ENCODE peak calls at places on chromosomes 3 and 15, in six cellular contexts. One of them, this sample, is unnamed.

GRCh38 chr3:50241163-50241562 is 5.2 kb downstream of the GNAI2 start:
- DNase-seq in WTC11: peak
- DNase-seq in effector memory CD8-positive, alpha-beta T cell: no peak
- DNase-seq in SK-N-DZ: no peak
- DNase-seq in EH: no peak
- DNase-seq in effector CD4-positive, alpha-beta T cell: no peak
- DNase-seq in this sample: no peak

GRCh38 chr15:28912422-28912821 is 26.6 kb downstream of the APBA2 start:
- DNase-seq in WTC11: no peak
- DNase-seq in effector memory CD8-positive, alpha-beta T cell: no peak
- DNase-seq in SK-N-DZ: peak
- DNase-seq in EH: peak
- DNase-seq in effector CD4-positive, alpha-beta T cell: no peak
- DNase-seq in this sample: peak

GRCh38 chr3:153379516-153379915 is 217.5 kb downstream of the RAP2B start:
- DNase-seq in WTC11: no peak
- DNase-seq in effector memory CD8-positive, alpha-beta T cell: no peak
- DNase-seq in SK-N-DZ: no peak
- DNase-seq in EH: peak
- DNase-seq in effector CD4-positive, alpha-beta T cell: no peak
- DNase-seq in this sample: no peak

GRCh38 chr3:12155833-12156232 is 2.9 kb downstream of the TIMP4 start:
- DNase-seq in WTC11: no peak
- DNase-seq in effector memory CD8-positive, alpha-beta T cell: no peak
- DNase-seq in SK-N-DZ: no peak
- DNase-seq in EH: peak
- DNase-seq in effector CD4-positive, alpha-beta T cell: no peak
- DNase-seq in this sample: no peak

GRCh38 chr3:50139308-50139707 is 15.8 kb upstream of the SEMA3F start:
- DNase-seq in WTC11: peak
- DNase-seq in effector memory CD8-positive, alpha-beta T cell: no peak
- DNase-seq in SK-N-DZ: no peak
- DNase-seq in EH: no peak
- DNase-seq in effector CD4-positive, alpha-beta T cell: no peak
- DNase-seq in this sample: no peak

GRCh38 chr3:184562146-184562861 is 719 bp downstream of the EPHB3 start:
- DNase-seq in WTC11: no peak
- DNase-seq in effector memory CD8-positive, alpha-beta T cell: no peak
- DNase-seq in SK-N-DZ: no peak
- DNase-seq in EH: peak
- DNase-seq in effector CD4-positive, alpha-beta T cell: no peak
- DNase-seq in this sample: no peak

GRCh38 chr3:185824051-185824466 is 783 bp downstream of the IGF2BP2 start:
- DNase-seq in WTC11: peak
- DNase-seq in effector memory CD8-positive, alpha-beta T cell: no peak
- DNase-seq in SK-N-DZ: peak
- DNase-seq in EH: peak
- DNase-seq in effector CD4-positive, alpha-beta T cell: no peak
- DNase-seq in this sample: no peak

GRCh38 chr3:124887177-124887995 is at the start of gene ITGB5:
- DNase-seq in WTC11: peak
- DNase-seq in effector memory CD8-positive, alpha-beta T cell: no peak
- DNase-seq in SK-N-DZ: peak
- DNase-seq in EH: peak
- DNase-seq in effector CD4-positive, alpha-beta T cell: no peak
- DNase-seq in this sample: peak

GRCh38 chr15:25903024-25903581 is 40.0 kb upstream of the ATP10A start:
- DNase-seq in WTC11: no peak
- DNase-seq in effector memory CD8-positive, alpha-beta T cell: no peak
- DNase-seq in SK-N-DZ: no peak
- DNase-seq in EH: peak
- DNase-seq in effector CD4-positive, alpha-beta T cell: no peak
- DNase-seq in this sample: no peak

GRCh38 chr3:190077646-190078045 is 43.1 kb downstream of the P3H2 start:
- DNase-seq in WTC11: no peak
- DNase-seq in effector memory CD8-positive, alpha-beta T cell: no peak
- DNase-seq in SK-N-DZ: no peak
- DNase-seq in EH: peak
- DNase-seq in effector CD4-positive, alpha-beta T cell: no peak
- DNase-seq in this sample: no peak

GRCh38 chr15:66912001-66912400 is 153.4 kb upstream of the SMAD3 start:
- DNase-seq in WTC11: no peak
- DNase-seq in effector memory CD8-positive, alpha-beta T cell: no peak
- DNase-seq in SK-N-DZ: no peak
- DNase-seq in EH: no peak
- DNase-seq in effector CD4-positive, alpha-beta T cell: no peak
- DNase-seq in this sample: no peak

GRCh38 chr15:35514759-35515158 is 31.2 kb downstream of the DPH6 start:
- DNase-seq in WTC11: no peak
- DNase-seq in effector memory CD8-positive, alpha-beta T cell: no peak
- DNase-seq in SK-N-DZ: no peak
- DNase-seq in EH: peak
- DNase-seq in effector CD4-positive, alpha-beta T cell: no peak
- DNase-seq in this sample: no peak